ENCODE peak calls at places on chromosomes 12 and 14, in four cellular contexts. One of them, this sample, is unnamed.

GRCh38 chr12:3233813-3234212 is 156.6 kb downstream of the TSPAN9 start:
- DNase-seq in GM23338: no peak
- DNase-seq in GM12878: no peak
- DNase-seq in K562: no peak
- DNase-seq in this sample: no peak

GRCh38 chr14:61608245-61609142 is 86.8 kb upstream of the HIF1A start:
- DNase-seq in GM23338: no peak
- DNase-seq in K562: no peak
- DNase-seq in GM12878: no peak
- DNase-seq in this sample: no peak

GRCh38 chr14:88910386-88910785 is 85.9 kb downstream of the TTC8 start:
- DNase-seq in GM23338: no peak
- DNase-seq in GM12878: no peak
- DNase-seq in K562: no peak
- DNase-seq in this sample: no peak

GRCh38 chr14:53956427-53957201 is at the start of gene BMP4:
- DNase-seq in GM12878: no peak
- DNase-seq in K562: peak
- DNase-seq in GM23338: peak
- DNase-seq in this sample: no peak

GRCh38 chr12:40581889-40582288 is 110.3 kb upstream of the CNTN1 start:
- DNase-seq in K562: no peak
- DNase-seq in GM23338: no peak
- DNase-seq in GM12878: no peak
- DNase-seq in this sample: no peak

GRCh38 chr14:69044965-69045555 is 66.0 kb upstream of the ACTN1 start:
- DNase-seq in GM23338: no peak
- DNase-seq in GM12878: no peak
- DNase-seq in K562: no peak
- DNase-seq in this sample: no peak

GRCh38 chr12:19970116-19970515 is 398.2 kb upstream of the PDE3A start:
- DNase-seq in K562: no peak
- DNase-seq in GM12878: no peak
- DNase-seq in GM23338: no peak
- DNase-seq in this sample: no peak

GRCh38 chr12:4265280-4265679 is 8.3 kb upstream of the CCND2 start:
- DNase-seq in K562: no peak
- DNase-seq in GM12878: no peak
- DNase-seq in GM23338: no peak
- DNase-seq in this sample: no peak

GRCh38 chr12:95955549-95956159 is 12.5 kb downstream of the AMDHD1 start:
- DNase-seq in GM12878: no peak
- DNase-seq in K562: no peak
- DNase-seq in GM23338: peak
- DNase-seq in this sample: no peak

GRCh38 chr12:76766161-76766560 is 2.2 kb downstream of the ZDHHC17 start:
- DNase-seq in GM12878: no peak
- DNase-seq in K562: no peak
- DNase-seq in GM23338: no peak
- DNase-seq in this sample: no peak

GRCh38 chr12:65420941-65421340 is 142.5 kb downstream of the MSRB3 start:
- DNase-seq in K562: no peak
- DNase-seq in GM23338: no peak
- DNase-seq in GM12878: no peak
- DNase-seq in this sample: no peak

GRCh38 chr14:99168330-99168729 is 103.7 kb downstream of the BCL11B start:
- DNase-seq in GM12878: no peak
- DNase-seq in K562: no peak
- DNase-seq in GM23338: no peak
- DNase-seq in this sample: no peak

GRCh38 chr14:99225804-99226203 is 46.2 kb downstream of the BCL11B start:
- DNase-seq in GM12878: no peak
- DNase-seq in GM23338: no peak
- DNase-seq in K562: no peak
- DNase-seq in this sample: no peak

GRCh38 chr12:12985817-12986408 is 14.2 kb downstream of the HEBP1 start:
- DNase-seq in GM12878: no peak
- DNase-seq in GM23338: peak
- DNase-seq in K562: peak
- DNase-seq in this sample: no peak

GRCh38 chr14:55766071-55766470 is 186.1 kb downstream of the KTN1 start:
- DNase-seq in GM23338: no peak
- DNase-seq in K562: no peak
- DNase-seq in GM12878: no peak
- DNase-seq in this sample: no peak

GRCh38 chr12:49232940-49233841 is 31.7 kb upstream of the TUBA1C start:
- DNase-seq in GM23338: peak
- DNase-seq in K562: peak
- DNase-seq in GM12878: no peak
- DNase-seq in this sample: no peak

GRCh38 chr12:105214670-105215375 is 21.2 kb downstream of the APPL2 start:
- DNase-seq in GM23338: no peak
- DNase-seq in GM12878: no peak
- DNase-seq in K562: no peak
- DNase-seq in this sample: no peak

GRCh38 chr12:57135939-57136338 is 7.7 kb downstream of the LRP1 start:
- DNase-seq in K562: no peak
- DNase-seq in GM12878: no peak
- DNase-seq in GM23338: peak
- DNase-seq in this sample: no peak
- TF ChIP-seq POLR2AphosphoS5 in K562: no peak
- TF ChIP-seq POLR2AphosphoS5 in GM12878: no peak
- TF ChIP-seq POLR2AphosphoS5 in GM23338: no peak
- TF ChIP-seq POLR2AphosphoS5 in this sample: no peak

DNA sequence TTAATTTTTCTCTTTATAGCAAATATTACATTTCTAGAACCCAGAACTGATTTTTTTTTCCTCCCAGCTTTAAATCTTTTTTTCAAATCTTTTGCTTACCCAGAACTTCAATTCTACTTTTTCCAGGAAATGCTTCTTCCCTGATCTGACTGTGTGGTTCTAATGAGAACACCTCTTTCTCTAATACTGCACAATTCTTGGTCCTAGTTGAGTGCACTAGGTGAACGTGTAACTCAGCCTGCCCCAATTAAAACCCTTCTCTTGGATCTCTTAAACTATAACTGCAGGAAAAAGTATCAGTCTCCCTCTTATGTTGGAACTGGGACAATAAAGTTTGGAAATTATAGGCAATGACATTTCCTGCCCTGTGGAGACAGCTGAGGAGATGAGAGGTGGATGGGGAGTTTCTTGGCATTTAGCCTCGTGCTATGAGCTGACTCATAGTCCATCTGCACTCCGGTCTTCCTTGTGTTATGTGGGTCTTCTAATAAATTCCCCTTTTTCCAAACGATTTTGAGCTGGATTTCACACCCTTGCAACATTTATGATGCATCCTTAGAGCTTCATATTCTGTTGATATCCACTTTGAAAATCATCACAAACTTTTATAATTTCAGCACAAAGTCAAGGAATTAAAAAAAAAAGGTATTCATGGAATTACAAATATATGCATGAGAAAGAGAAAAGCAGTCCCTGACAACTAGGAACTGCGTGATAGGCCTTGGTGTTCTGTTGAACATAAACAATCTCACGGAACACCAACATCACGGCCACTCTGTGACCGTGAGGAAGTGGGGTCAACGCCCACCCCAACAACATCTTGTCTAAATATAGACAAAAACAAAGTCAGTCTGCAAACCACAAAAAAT is 52.4 kb downstream of the BRMS1L start:
- DNase-seq in GM23338: no peak
- DNase-seq in GM12878: no peak
- DNase-seq in K562: peak
- DNase-seq in this sample: no peak
- TF ChIP-seq REST in GM23338: no peak
- TF ChIP-seq REST in GM12878: no peak
- TF ChIP-seq REST in K562: no peak
- TF ChIP-seq REST in this sample: no peak

GRCh38 chr12:94644141-94644575 is 6.2 kb downstream of the TMCC3 start:
- DNase-seq in GM12878: peak
- DNase-seq in K562: no peak
- DNase-seq in GM23338: no peak
- DNase-seq in this sample: no peak
- TF ChIP-seq POLR2AphosphoS5 in GM12878: no peak
- TF ChIP-seq POLR2AphosphoS5 in K562: no peak
- TF ChIP-seq POLR2AphosphoS5 in GM23338: no peak
- TF ChIP-seq POLR2AphosphoS5 in this sample: no peak

GRCh38 chr14:97517566-97518234 is 720.5 kb downstream of the VRK1 start:
- DNase-seq in GM12878: no peak
- DNase-seq in GM23338: no peak
- DNase-seq in K562: no peak
- DNase-seq in this sample: no peak
- TF ChIP-seq REST in GM12878: peak
- TF ChIP-seq REST in GM23338: peak
- TF ChIP-seq REST in K562: no peak
- TF ChIP-seq REST in this sample: peak

GRCh38 chr14:52351191-52351560 is 37.1 kb downstream of the PTGER2 start:
- DNase-seq in K562: no peak
- DNase-seq in GM23338: no peak
- DNase-seq in GM12878: no peak
- DNase-seq in this sample: no peak
- TF ChIP-seq POLR2AphosphoS5 in K562: no peak
- TF ChIP-seq POLR2AphosphoS5 in GM23338: no peak
- TF ChIP-seq POLR2AphosphoS5 in GM12878: no peak
- TF ChIP-seq POLR2AphosphoS5 in this sample: no peak

DNA sequence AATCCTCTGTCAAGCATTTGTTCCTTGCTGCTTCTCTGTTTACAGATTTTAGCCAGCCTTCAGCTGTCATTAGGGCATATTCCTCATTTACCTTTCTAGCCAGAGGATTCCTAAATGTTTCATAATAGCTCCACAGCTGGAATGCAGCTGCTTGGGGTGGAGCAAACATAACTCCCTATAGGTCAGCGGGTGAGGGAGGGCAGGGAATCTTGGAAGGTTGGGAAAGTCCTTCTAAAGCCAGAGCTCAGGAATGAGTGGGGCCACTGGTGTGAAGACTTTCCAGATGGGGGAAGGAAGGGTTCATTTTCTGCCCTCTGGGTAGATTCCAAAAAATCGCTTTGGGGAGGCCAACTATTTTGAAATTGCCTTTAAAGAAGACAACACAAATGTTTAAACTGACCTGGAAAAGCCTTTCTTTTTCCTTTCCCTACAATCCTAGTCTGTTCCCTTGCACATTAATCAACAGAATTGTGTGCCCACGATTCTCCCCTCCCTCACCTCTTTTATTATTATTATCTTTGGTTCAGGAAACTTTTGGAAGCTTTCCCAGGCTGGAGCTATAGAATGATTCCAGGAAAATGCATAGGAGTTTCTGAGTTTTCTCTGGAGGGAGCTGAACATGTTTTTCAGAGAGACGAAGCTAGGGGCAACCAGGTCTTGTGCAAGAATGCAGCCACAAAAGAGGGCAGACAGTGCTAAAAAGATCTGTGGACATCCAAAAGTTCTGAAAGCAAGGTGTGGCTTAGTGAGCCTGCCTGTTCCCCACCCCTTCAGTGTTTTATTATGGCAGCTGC is 16.5 kb upstream of the IRF2BPL start:
- DNase-seq in GM23338: peak
- DNase-seq in K562: no peak
- DNase-seq in GM12878: no peak
- DNase-seq in this sample: no peak
- TF ChIP-seq REST in GM23338: no peak
- TF ChIP-seq REST in K562: no peak
- TF ChIP-seq REST in GM12878: no peak
- TF ChIP-seq REST in this sample: no peak

GRCh38 chr12:57320639-57321038 is 69.7 kb upstream of the STAC3 start:
- DNase-seq in GM12878: no peak
- DNase-seq in K562: no peak
- DNase-seq in GM23338: no peak
- DNase-seq in this sample: no peak

GRCh38 chr12:57319678-57320469 is 68.9 kb upstream of the STAC3 start:
- DNase-seq in GM12878: no peak
- DNase-seq in K562: peak
- DNase-seq in GM23338: no peak
- DNase-seq in this sample: no peak

GRCh38 chr12:57329219-57329618 is 78.2 kb upstream of the STAC3 start:
- DNase-seq in K562: no peak
- DNase-seq in GM23338: no peak
- DNase-seq in GM12878: no peak
- DNase-seq in this sample: no peak

GRCh38 chr12:57325395-57325794 is 74.4 kb upstream of the STAC3 start:
- DNase-seq in GM12878: no peak
- DNase-seq in GM23338: no peak
- DNase-seq in K562: peak
- DNase-seq in this sample: no peak

GRCh38 chr12:57323402-57323801 is 72.4 kb upstream of the STAC3 start:
- DNase-seq in GM23338: no peak
- DNase-seq in K562: no peak
- DNase-seq in GM12878: no peak
- DNase-seq in this sample: no peak
- TF ChIP-seq POLR2AphosphoS5 in GM23338: no peak
- TF ChIP-seq POLR2AphosphoS5 in K562: no peak
- TF ChIP-seq POLR2AphosphoS5 in GM12878: no peak
- TF ChIP-seq POLR2AphosphoS5 in this sample: no peak

This sample was measured in HL-60.